ENCODE peak calls at places on chromosome 18, in four cellular contexts. P, X, D and O are unnamed samples. For H3K4me1 and H3K27me3, the result is how much of the 10 kb centered on the place peaks cover.

GRCh38 chr18:62399781-62400308 is 74.7 kb downstream of the TNFRSF11A start:
- DNase-seq in P (no peak), X (peak), D (no peak), O (no peak)

GRCh38 chr18:48555465-48555995 is 16.7 kb downstream of the CTIF start:
- DNase-seq in P (no peak), X (no peak), D (peak), O (no peak)

GRCh38 chr18:56298935-56299334 is 339.5 kb downstream of the TXNL1 start:
- DNase-seq in P (no peak), X (no peak), D (no peak), O (no peak)

GRCh38 chr18:73663581-73663980 is 484.1 kb downstream of the FBXO15 start:
- DNase-seq in P (no peak), X (no peak), D (no peak), O (no peak)

GRCh38 chr18:27769152-27769551 is 407.8 kb downstream of the CDH2 start:
- DNase-seq in P (peak), X (no peak), D (no peak), O (no peak)

GRCh38 chr18:68429111-68429510 is 285.8 kb downstream of the TMX3 start:
- DNase-seq in P (no peak), X (no peak), D (no peak), O (no peak)

GRCh38 chr18:14943967-14944636 is 196.1 kb downstream of the ANKRD30B start:
- DNase-seq in P (no peak), X (no peak), D (no peak), O (no peak)

GRCh38 chr18:286515-287310 is 18.9 kb upstream of the THOC1 start:
- DNase-seq in P (no peak), X (no peak), D (no peak), O (no peak)

GRCh38 chr18:59005266-59005665 is 134.4 kb upstream of the SEC11C start:
- DNase-seq in P (no peak), X (no peak), D (no peak), O (no peak)

GRCh38 chr18:27750014-27750413 is 426.9 kb downstream of the CDH2 start:
- DNase-seq in P (peak), X (peak), D (no peak), O (no peak)

GRCh38 chr18:69626643-69627242 is 226.1 kb downstream of the DOK6 start:
- DNase-seq in P (no peak), X (no peak), D (no peak), O (no peak)

GRCh38 chr18:28181616-28182015 is 4.7 kb upstream of the CDH2 start:
- DNase-seq in P (no peak), X (no peak), D (no peak), O (no peak)

GRCh38 chr18:54444309-54444914 is 86.7 kb downstream of the C18orf54 start:
- DNase-seq in P (peak), X (peak), D (no peak), O (no peak)

GRCh38 chr18:76356666-76357065 is 138.4 kb downstream of the ZNF516 start:
- DNase-seq in P (no peak), X (no peak), D (no peak), O (no peak)

GRCh38 chr18:37452697-37453385 is 112.8 kb downstream of the CELF4 start:
- DNase-seq in P (no peak), X (no peak), D (no peak), O (no peak)

GRCh38 chr18:65748321-65748720 is 2.5 kb upstream of the CDH7 start:
- DNase-seq in P (no peak), X (no peak), D (no peak), O (no peak)

GRCh38 chr18:35522130-35522959 is 24.6 kb upstream of the INO80C start:
- DNase-seq in P (no peak), X (no peak), D (no peak), O (no peak)

GRCh38 chr18:21363411-21363810 is 121.4 kb downstream of the GREB1L start:
- DNase-seq in P (no peak), X (no peak), D (no peak), O (no peak)

GRCh38 chr18:6591491-6591890 is 138.0 kb upstream of the ARHGAP28 start:
- DNase-seq in P (no peak), X (no peak), D (no peak), O (no peak)

DNA sequence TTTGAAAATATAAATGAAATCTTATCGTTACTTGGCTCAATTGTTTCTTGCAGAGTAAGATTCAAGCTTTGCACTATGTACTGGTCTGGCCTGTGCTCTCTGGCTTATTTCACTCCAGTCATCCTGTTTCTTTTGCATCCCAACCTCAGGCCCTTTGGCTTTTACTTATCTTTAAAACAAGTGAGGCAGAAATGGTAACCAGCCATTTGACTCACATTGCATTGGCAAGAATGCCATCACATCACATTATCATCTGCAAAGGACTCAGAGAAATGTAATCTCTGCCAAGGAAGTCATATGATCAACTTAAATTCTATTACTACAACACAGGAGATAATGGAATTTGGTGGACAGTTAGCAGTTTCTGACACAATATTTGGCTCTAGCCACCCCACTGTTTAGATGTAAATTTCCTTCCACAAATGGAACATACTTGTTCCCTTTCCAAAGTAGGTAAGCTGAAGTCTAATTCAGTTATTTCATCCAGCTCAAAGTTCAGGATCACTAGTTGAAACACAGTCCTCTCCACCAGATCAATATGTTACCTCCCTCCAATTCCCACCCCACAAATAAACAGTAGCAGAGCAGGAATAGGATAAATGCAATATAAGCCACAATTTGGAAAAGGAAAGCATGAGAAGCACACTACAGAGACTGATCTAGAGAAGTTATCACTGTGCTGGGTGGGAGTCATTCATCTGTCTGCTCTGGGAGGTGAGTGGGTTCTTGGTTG is 65.0 kb upstream of the DSC1 start:
- DNase-seq in P (no peak), X (no peak), D (no peak), O (no peak)
- H3K4me1 ChIP-seq in P (under half), X (under half), D (under half), O (under half)

DNA sequence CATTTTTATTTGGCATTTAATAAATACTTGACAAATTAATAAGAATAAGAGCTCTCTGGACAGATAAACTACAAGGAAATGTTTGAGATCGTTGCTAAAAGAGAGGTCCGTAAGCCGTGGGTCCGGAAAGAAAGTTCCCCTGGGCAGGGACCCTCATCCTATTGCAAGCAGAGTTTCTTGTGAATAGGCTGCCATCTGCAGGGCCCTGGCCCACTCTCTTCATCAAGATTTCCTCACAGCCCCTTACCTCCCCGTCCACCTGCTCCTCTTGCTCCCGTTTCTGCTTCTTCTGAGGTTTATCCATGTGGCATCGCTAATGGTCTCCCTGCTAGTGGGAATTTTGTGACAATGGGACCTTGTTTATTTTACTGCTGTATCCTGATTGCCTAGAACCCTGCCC is 30.1 kb upstream of the MC5R start:
- DNase-seq in P (no peak), X (no peak), D (no peak), O (no peak)
- H3K27me3 ChIP-seq in P (under half), X (under half), D (under half), O (under half)

GRCh38 chr18:75070625-75071483 is 138.1 kb downstream of the PTGR3 start:
- DNase-seq in P (peak), X (peak), D (no peak), O (peak)
- H3K4me3 ChIP-seq in P (peak), X (no peak), D (peak), O (peak)

DNA sequence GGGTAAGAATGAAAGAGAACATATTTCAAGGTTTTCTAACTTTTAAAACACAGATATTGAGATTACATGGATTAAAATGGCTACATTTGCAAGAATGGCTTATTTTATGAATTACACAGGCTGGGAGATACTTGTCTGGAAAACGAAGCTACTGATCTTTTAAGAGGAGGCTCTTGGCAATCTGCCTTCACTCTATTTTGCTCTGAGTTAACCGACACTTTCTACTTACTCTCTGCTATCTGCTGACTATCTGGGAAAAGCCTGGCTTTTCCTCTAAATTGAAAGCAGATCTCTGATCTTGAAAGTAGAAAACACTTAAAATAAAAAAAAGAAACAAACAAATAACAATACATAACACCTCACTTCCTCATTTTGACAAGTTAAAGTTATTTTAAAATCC is 325.4 kb upstream of the LINC00305 start:
- DNase-seq in P (no peak), X (no peak), D (no peak), O (no peak)
- H3K4me1 ChIP-seq in P (under half), X (under half), D (under half), O (under half)

DNA sequence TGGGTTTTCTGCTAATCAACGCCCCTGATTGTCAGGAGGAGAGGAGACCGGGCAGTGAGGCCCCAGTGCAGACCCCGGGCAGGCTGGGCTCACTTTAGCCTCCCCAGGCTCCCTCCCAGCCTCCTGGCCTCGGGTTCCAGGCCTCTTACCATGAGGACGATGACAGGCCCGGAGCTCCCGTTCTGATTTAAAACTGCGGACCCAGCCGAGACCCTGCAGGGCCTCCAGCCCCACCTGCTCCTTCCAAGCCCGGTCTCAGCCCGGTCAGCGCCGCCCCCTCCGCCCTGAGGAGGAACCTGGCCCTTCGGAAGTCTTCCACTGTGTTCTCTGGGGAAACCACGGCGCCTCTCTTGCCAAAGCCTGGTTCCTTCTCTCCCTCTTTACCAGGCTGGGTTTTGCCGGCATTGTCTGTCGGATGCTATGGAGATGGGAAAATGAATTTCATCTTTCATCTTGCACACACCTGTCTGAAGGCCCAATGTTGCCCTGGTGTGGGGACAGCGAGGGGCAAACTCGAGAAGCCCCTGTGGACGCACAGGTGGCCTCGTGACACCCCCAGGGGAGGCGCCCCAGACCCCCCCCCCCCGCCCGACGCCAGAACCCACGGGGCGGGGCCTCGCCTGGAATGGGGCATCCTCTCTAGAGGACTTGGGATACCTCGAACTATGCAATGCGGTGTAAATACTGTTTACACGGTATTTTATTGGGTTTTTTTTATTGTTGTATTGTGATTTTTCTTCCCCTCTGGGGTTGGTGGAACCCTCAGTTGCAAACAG is 37.7 kb upstream of the CTDP1 start:
- DNase-seq in P (no peak), X (no peak), D (no peak), O (no peak)
- H3K27me3 ChIP-seq in P (under half), X (under half), D (under half), O (under half)